ENCODE peak calls at places on chromosomes 3 and 15, in four cellular contexts. J is A549, M is K562, D is GM12878. C is an unnamed sample.

GRCh38 chr15:76979996-76980520 is 14.9 kb upstream of the PSTPIP1 start:
- DNase-seq in J (no peak), M (no peak), D (no peak), C (no peak)

GRCh38 chr3:11145888-11146287 is 8.4 kb upstream of the HRH1 start:
- DNase-seq in J (peak; percentile 74), M (no peak), D (no peak), C (no peak)

GRCh38 chr3:51620543-51620942 is 50.5 kb upstream of the TEX264 start:
- DNase-seq in J (no peak), M (no peak), D (no peak), C (peak; percentile 25)

GRCh38 chr3:72237679-72238320 is 452.9 kb upstream of the PROK2 start:
- DNase-seq in J (no peak), M (no peak), D (no peak), C (no peak)

GRCh38 chr15:22265056-22265945 is 185.0 kb downstream of the OR4M2 start:
- DNase-seq in J (no peak), M (no peak), D (no peak), C (no peak)

GRCh38 chr15:41940441-41940857 is 31.9 kb downstream of the EHD4 start:
- DNase-seq in J (peak; percentile 38), M (no peak), D (no peak), C (peak; percentile 20)

GRCh38 chr3:33439421-33440327 is 531 bp downstream of the UBP1 start:
- DNase-seq in J (peak; percentile 54), M (peak; percentile 81), D (no peak), C (peak; percentile 21)

GRCh38 chr3:99929409-99930139 is 111.9 kb downstream of the CMSS1 start:
- DNase-seq in J (no peak), M (no peak), D (no peak), C (no peak)

GRCh38 chr15:89845305-89845893 is 30.7 kb upstream of the ANPEP start:
- DNase-seq in J (peak; percentile 80), M (no peak), D (no peak), C (peak; percentile 66)

GRCh38 chr3:20648294-20648693 is 462.3 kb upstream of the SGO1 start:
- DNase-seq in J (peak; percentile 1), M (no peak), D (no peak), C (no peak)

GRCh38 chr3:171001957-171002694 is 24.4 kb downstream of the SLC2A2 start:
- DNase-seq in J (peak; percentile 95), M (no peak), D (peak; percentile 13), C (peak; percentile 100)

GRCh38 chr3:58055309-58055708 is 47.1 kb downstream of the FLNB start:
- DNase-seq in J (no peak), M (no peak), D (no peak), C (no peak)

GRCh38 chr3:41881233-41881821 is 80.6 kb downstream of the ULK4 start:
- DNase-seq in J (peak; percentile 33), M (peak; percentile 25), D (no peak), C (peak; percentile 23)

GRCh38 chr15:63044645-63045437 is 2.3 kb downstream of the TPM1 start:
- DNase-seq in J (peak; percentile 67), M (no peak), D (no peak), C (no peak)

GRCh38 chr15:74537736-74538135 is 3.3 kb upstream of the ARID3B start:
- DNase-seq in J (no peak), M (no peak), D (no peak), C (no peak)

GRCh38 chr3:49533031-49533430 is 21.2 kb upstream of the BSN start:
- DNase-seq in J (no peak), M (no peak), D (no peak), C (no peak)

GRCh38 chr3:107524214-107525100 is 1.7 kb downstream of the BBX start:
- DNase-seq in J (peak; percentile 54), M (peak; percentile 44), D (no peak), C (peak; percentile 41)

GRCh38 chr15:37536967-37537624 is 397.3 kb upstream of the TMCO5A start:
- DNase-seq in J (no peak), M (no peak), D (no peak), C (no peak)

GRCh38 chr15:98433302-98433701 is 215.0 kb upstream of the IGF1R start:
- DNase-seq in J (no peak), M (no peak), D (no peak), C (no peak)

GRCh38 chr3:179811321-179812095 is 158.7 kb downstream of the USP13 start:
- DNase-seq in J (peak; percentile 68), M (peak; percentile 38), D (peak; percentile 40), C (peak; percentile 46)

GRCh38 chr3:144670560-144670959 is 698.9 kb downstream of the DIPK2A start:
- DNase-seq in J (no peak), M (no peak), D (no peak), C (no peak)

GRCh38 chr15:64232400-64232799 is 69.6 kb upstream of the PPIB start:
- DNase-seq in J (peak; percentile 72), M (peak; percentile 17), D (no peak), C (peak; percentile 10)

GRCh38 chr3:147652682-147653081 is 243.5 kb downstream of the ZIC1 start:
- DNase-seq in J (no peak), M (no peak), D (no peak), C (no peak)

GRCh38 chr3:159645874-159646273 is 342.8 kb upstream of the IL12A start:
- DNase-seq in J (no peak), M (no peak), D (no peak), C (no peak)

GRCh38 chr15:62903437-62903836 is 139.1 kb upstream of the TPM1 start:
- DNase-seq in J (no peak), M (no peak), D (no peak), C (peak; percentile 46)

GRCh38 chr15:60691508-60692047 is 212.6 kb upstream of the ICE2 start:
- DNase-seq in J (no peak), M (no peak), D (no peak), C (no peak)

GRCh38 chr15:77001351-77001750 is 6.4 kb downstream of the PSTPIP1 start:
- DNase-seq in J (no peak), M (no peak), D (no peak), C (no peak)

GRCh38 chr3:189488241-189488767 is 142.9 kb upstream of the TP63 start:
- DNase-seq in J (peak; percentile 33), M (no peak), D (no peak), C (no peak)

GRCh38 chr3:46962990-46963389 is 13.6 kb downstream of the CCDC12 start:
- DNase-seq in J (no peak), M (no peak), D (no peak), C (no peak)

GRCh38 chr3:172701758-172702157 is 9.1 kb downstream of the NCEH1 start:
- DNase-seq in J (no peak), M (no peak), D (no peak), C (peak; percentile 34)
- TF ChIP-seq RAD21 in J (no peak), M (no peak), D (no peak), C (no peak)

GRCh38 chr15:39491115-39491916 is 89.6 kb upstream of the THBS1 start:
- DNase-seq in J (no peak), M (no peak), D (no peak), C (no peak)
- TF ChIP-seq ESRRA in J (no peak), M (no peak), D (no peak), C (no peak)

GRCh38 chr15:70099167-70099965 is 1.6 kb upstream of the TLE3 start:
- DNase-seq in J (peak; percentile 100), M (peak; percentile 100), D (peak; percentile 94), C (peak; percentile 96)
- TF ChIP-seq RAD21 in J (no peak), M (no peak), D (no peak), C (peak; percentile 30)

DNA sequence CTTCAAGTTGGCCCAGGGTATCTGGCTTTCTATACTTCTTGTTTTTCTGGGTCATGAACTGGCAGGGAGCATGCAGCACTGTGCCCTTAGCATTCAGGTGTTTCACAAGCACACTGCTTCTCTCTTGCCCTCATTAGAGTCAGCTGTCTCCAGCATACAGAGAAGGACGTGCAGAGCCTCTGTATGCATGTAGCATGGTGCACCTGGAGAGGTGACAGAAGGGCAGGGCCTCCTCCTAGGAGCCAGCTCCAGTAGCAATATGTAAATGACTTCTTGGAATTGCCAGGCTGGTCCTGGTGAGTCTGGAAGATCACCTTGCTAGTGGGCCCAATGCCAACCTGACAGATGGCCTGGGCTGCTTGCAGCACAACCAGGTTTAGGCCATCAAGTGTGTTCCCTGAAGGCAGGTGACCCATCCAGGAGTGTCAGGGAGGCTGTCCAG is 44.8 kb upstream of the ATP2C1 start:
- DNase-seq in J (no peak), M (peak; percentile 26), D (no peak), C (no peak)
- TF ChIP-seq ESRRA in J (no peak), M (no peak), D (no peak), C (no peak)

GRCh38 chr3:5754602-5755001 is 567.1 kb downstream of the EDEM1 start:
- DNase-seq in J (no peak), M (peak; percentile 49), D (peak; percentile 41), C (no peak)
- TF ChIP-seq RAD21 in J (no peak), M (no peak), D (no peak), C (no peak)

GRCh38 chr3:128922804-128923459 is 43.5 kb downstream of the ACAD9 start:
- DNase-seq in J (no peak), M (no peak), D (no peak), C (no peak)
- TF ChIP-seq ESRRA in J (no peak), M (no peak), D (no peak), C (no peak)